ENCODE peak calls at places on chromosomes 13 and 19, in seven cellular contexts. Q, I, D, Y, E, S and B are unnamed samples.

GRCh38 chr13:70959376-70959775 is 851.1 kb upstream of the KLHL1 start:
- DNase-seq in Q (no peak), I (no peak), D (no peak), Y (no peak), E (no peak), S (no peak), B (no peak)

GRCh38 chr13:20714563-20715339 is 11.3 kb downstream of the IL17D start:
- DNase-seq in Q (peak; percentile 60), I (no peak), D (no peak), Y (no peak), E (peak; percentile 77), S (no peak), B (no peak)

GRCh38 chr13:20579193-20579592 is 12.2 kb downstream of the IFT88 start:
- DNase-seq in Q (no peak), I (no peak), D (no peak), Y (no peak), E (no peak), S (no peak), B (no peak)

GRCh38 chr13:18993884-18994660 is 187.6 kb downstream of the TUBA3C start:
- DNase-seq in Q (no peak), I (no peak), D (no peak), Y (no peak), E (no peak), S (no peak), B (no peak)

GRCh38 chr13:97276862-97277269 is 54.7 kb downstream of the MBNL2 start:
- DNase-seq in Q (peak; percentile 60), I (no peak), D (no peak), Y (no peak), E (no peak), S (no peak), B (no peak)

GRCh38 chr13:25468330-25469178 is 96.8 kb downstream of the ATP8A2 start:
- DNase-seq in Q (no peak), I (peak; percentile 15), D (no peak), Y (peak; percentile 93), E (no peak), S (peak; percentile 40), B (peak; percentile 49)

GRCh38 chr13:75675421-75675820 is 39.3 kb downstream of the LMO7 start:
- DNase-seq in Q (no peak), I (no peak), D (no peak), Y (no peak), E (no peak), S (no peak), B (no peak)

GRCh38 chr19:55542292-55542855 is 3.0 kb downstream of the SBK3 start:
- DNase-seq in Q (no peak), I (no peak), D (no peak), Y (no peak), E (no peak), S (no peak), B (no peak)

GRCh38 chr19:17778621-17779280 is 16.2 kb upstream of the B3GNT3 start:
- DNase-seq in Q (no peak), I (no peak), D (no peak), Y (no peak), E (no peak), S (no peak), B (peak; percentile 50)

GRCh38 chr19:50772408-50773311 is 2.4 kb downstream of the GPR32 start:
- DNase-seq in Q (no peak), I (peak; percentile 39), D (no peak), Y (peak; percentile 20), E (no peak), S (no peak), B (no peak)

GRCh38 chr19:29526730-29527499 is 1.1 kb downstream of the VSTM2B start:
- DNase-seq in Q (no peak), I (no peak), D (no peak), Y (no peak), E (no peak), S (no peak), B (no peak)

GRCh38 chr19:7083076-7083956 is 13.8 kb downstream of the ZNF557 start:
- DNase-seq in Q (peak; percentile 27), I (peak; percentile 44), D (no peak), Y (no peak), E (no peak), S (no peak), B (no peak)

GRCh38 chr13:19685034-19685433 is 51.6 kb downstream of the MPHOSPH8 start:
- DNase-seq in Q (no peak), I (no peak), D (no peak), Y (no peak), E (no peak), S (no peak), B (peak; percentile 35)

GRCh38 chr13:48594080-48594815 is 59.5 kb upstream of the CYSLTR2 start:
- DNase-seq in Q (no peak), I (no peak), D (no peak), Y (no peak), E (no peak), S (no peak), B (no peak)

GRCh38 chr19:1122972-1123363 is 19.2 kb downstream of the GPX4 start:
- DNase-seq in Q (no peak), I (no peak), D (no peak), Y (no peak), E (peak; percentile 66), S (no peak), B (peak; percentile 74)

GRCh38 chr13:99265823-99266426 is 7.7 kb upstream of the GPR18 start:
- DNase-seq in Q (peak; percentile 52), I (peak; percentile 71), D (peak; percentile 48), Y (peak; percentile 52), E (no peak), S (peak; percentile 5), B (peak; percentile 54)

GRCh38 chr13:31786011-31786410 is 46.7 kb downstream of the RXFP2 start:
- DNase-seq in Q (no peak), I (no peak), D (no peak), Y (no peak), E (no peak), S (no peak), B (no peak)

GRCh38 chr19:49651029-49651825 is 9.2 kb downstream of the SCAF1 start:
- DNase-seq in Q (no peak), I (no peak), D (no peak), Y (no peak), E (no peak), S (no peak), B (no peak)

GRCh38 chr19:10238172-10238783 is 7.1 kb upstream of the S1PR2 start:
- DNase-seq in Q (peak; percentile 55), I (no peak), D (no peak), Y (peak; percentile 58), E (peak; percentile 83), S (peak; percentile 94), B (no peak)

GRCh38 chr13:98401936-98402335 is 175.0 kb downstream of the STK24 start:
- DNase-seq in Q (no peak), I (no peak), D (no peak), Y (no peak), E (no peak), S (no peak), B (no peak)

GRCh38 chr13:94395889-94396288 is 83.6 kb downstream of the DCT start:
- DNase-seq in Q (no peak), I (no peak), D (no peak), Y (no peak), E (no peak), S (no peak), B (no peak)

GRCh38 chr13:43764349-43764748 is 22.4 kb downstream of the ENOX1 start:
- DNase-seq in Q (no peak), I (no peak), D (no peak), Y (no peak), E (no peak), S (no peak), B (no peak)

GRCh38 chr19:21398851-21399250 is 1.9 kb downstream of the ZNF493 start:
- DNase-seq in Q (no peak), I (no peak), D (no peak), Y (no peak), E (no peak), S (no peak), B (no peak)